ENCODE peak calls at places on chromosomes 7 and 10, in four cellular contexts. One of them, this sample, is unnamed.

GRCh38 chr10:95552680-95553342 is 8.4 kb downstream of the SORBS1 start:
- DNase-seq in heart right ventricle: no peak
- DNase-seq in tibial artery: no peak
- DNase-seq in BE2C: no peak
- DNase-seq in this sample: no peak

GRCh38 chr7:94206295-94206694 is 188.4 kb upstream of the COL1A2 start:
- DNase-seq in tibial artery: no peak
- DNase-seq in heart right ventricle: no peak
- DNase-seq in BE2C: no peak
- DNase-seq in this sample: no peak

GRCh38 chr7:41579961-41580935 is 122.6 kb downstream of the INHBA start:
- DNase-seq in heart right ventricle: no peak
- DNase-seq in tibial artery: no peak
- DNase-seq in BE2C: no peak
- DNase-seq in this sample: no peak

GRCh38 chr10:125062244-125063208 is 97.8 kb downstream of the CTBP2 start:
- DNase-seq in BE2C: no peak
- DNase-seq in tibial artery: no peak
- DNase-seq in heart right ventricle: peak; percentile 56
- DNase-seq in this sample: no peak

GRCh38 chr7:91778416-91778815 is 102.1 kb downstream of the MTERF1 start:
- DNase-seq in BE2C: no peak
- DNase-seq in heart right ventricle: no peak
- DNase-seq in tibial artery: no peak
- DNase-seq in this sample: no peak

GRCh38 chr10:34520084-34520483 is 295.0 kb downstream of the PARD3 start:
- DNase-seq in heart right ventricle: no peak
- DNase-seq in tibial artery: no peak
- DNase-seq in BE2C: no peak
- DNase-seq in this sample: no peak

GRCh38 chr7:15459018-15459621 is 102.7 kb downstream of the AGMO start:
- DNase-seq in BE2C: peak; percentile 17
- DNase-seq in heart right ventricle: peak; percentile 56
- DNase-seq in tibial artery: no peak
- DNase-seq in this sample: no peak

GRCh38 chr7:151120896-151121295 is 34.6 kb downstream of the AGAP3 start:
- DNase-seq in BE2C: no peak
- DNase-seq in heart right ventricle: no peak
- DNase-seq in tibial artery: no peak
- DNase-seq in this sample: no peak

GRCh38 chr10:123515661-123516060 is 150.5 kb upstream of the GPR26 start:
- DNase-seq in heart right ventricle: no peak
- DNase-seq in tibial artery: no peak
- DNase-seq in BE2C: no peak
- DNase-seq in this sample: no peak

GRCh38 chr7:128060018-128060417 is 28.8 kb upstream of the LRRC4 start:
- DNase-seq in tibial artery: no peak
- DNase-seq in heart right ventricle: no peak
- DNase-seq in BE2C: no peak
- DNase-seq in this sample: no peak

GRCh38 chr10:73894245-73894971 is 16.5 kb upstream of the PLAU start:
- DNase-seq in heart right ventricle: no peak
- DNase-seq in tibial artery: no peak
- DNase-seq in BE2C: no peak
- DNase-seq in this sample: no peak

GRCh38 chr7:27103489-27104226 is 1.2 kb upstream of the HOXA2 start:
- DNase-seq in heart right ventricle: no peak
- DNase-seq in BE2C: no peak
- DNase-seq in tibial artery: no peak
- DNase-seq in this sample: no peak

GRCh38 chr10:80462277-80462985 is 8.3 kb downstream of the TSPAN14 start:
- DNase-seq in tibial artery: peak; percentile 46
- DNase-seq in BE2C: no peak
- DNase-seq in heart right ventricle: peak; percentile 50
- DNase-seq in this sample: no peak

GRCh38 chr7:138226001-138226476 is 149.8 kb downstream of the AKR1D1 start:
- DNase-seq in heart right ventricle: peak; percentile 62
- DNase-seq in tibial artery: no peak
- DNase-seq in BE2C: peak; percentile 76
- DNase-seq in this sample: no peak

GRCh38 chr7:98215561-98216495 is 4.6 kb downstream of the BHLHA15 start:
- DNase-seq in heart right ventricle: no peak
- DNase-seq in tibial artery: no peak
- DNase-seq in BE2C: no peak
- DNase-seq in this sample: no peak

GRCh38 chr10:101012525-101013364 is 13.1 kb downstream of the LZTS2 start:
- DNase-seq in heart right ventricle: peak; percentile 93
- DNase-seq in BE2C: peak; percentile 90
- DNase-seq in tibial artery: peak; percentile 90
- DNase-seq in this sample: no peak

GRCh38 chr7:108570146-108570755 is 577 bp downstream of the DNAJB9 start:
- DNase-seq in tibial artery: peak; percentile 51
- DNase-seq in heart right ventricle: peak; percentile 35
- DNase-seq in BE2C: peak; percentile 43
- DNase-seq in this sample: no peak

GRCh38 chr10:91598211-91598981 is 34.5 kb downstream of the PPP1R3C start:
- DNase-seq in heart right ventricle: no peak
- DNase-seq in BE2C: no peak
- DNase-seq in tibial artery: no peak
- DNase-seq in this sample: no peak

GRCh38 chr7:11436317-11436716 is 395.7 kb downstream of the THSD7A start:
- DNase-seq in BE2C: no peak
- DNase-seq in heart right ventricle: no peak
- DNase-seq in tibial artery: no peak
- DNase-seq in this sample: no peak

GRCh38 chr7:119377-120163 is 72.8 kb upstream of the FAM20C start:
- DNase-seq in BE2C: no peak
- DNase-seq in tibial artery: peak; percentile 63
- DNase-seq in heart right ventricle: peak; percentile 62
- DNase-seq in this sample: no peak

GRCh38 chr7:76356823-76357222 is 2.0 kb downstream of the YWHAG start:
- DNase-seq in BE2C: peak; percentile 40
- DNase-seq in heart right ventricle: no peak
- DNase-seq in tibial artery: no peak
- DNase-seq in this sample: no peak

GRCh38 chr10:82191653-82192052 is 316.7 kb downstream of the NRG3 start:
- DNase-seq in tibial artery: no peak
- DNase-seq in BE2C: no peak
- DNase-seq in heart right ventricle: no peak
- DNase-seq in this sample: no peak

GRCh38 chr7:103867874-103868273 is 121.6 kb downstream of the RELN start:
- DNase-seq in BE2C: no peak
- DNase-seq in tibial artery: no peak
- DNase-seq in heart right ventricle: no peak
- DNase-seq in this sample: no peak

GRCh38 chr10:91034494-91035157 is 113.7 kb upstream of the ANKRD1 start:
- DNase-seq in tibial artery: peak; percentile 79
- DNase-seq in BE2C: no peak
- DNase-seq in heart right ventricle: peak; percentile 75
- DNase-seq in this sample: no peak

GRCh38 chr10:99870051-99870730 is 87.8 kb downstream of the ABCC2 start:
- DNase-seq in heart right ventricle: no peak
- DNase-seq in tibial artery: no peak
- DNase-seq in BE2C: no peak
- DNase-seq in this sample: no peak

GRCh38 chr10:51389415-51390342 is 309.7 kb downstream of the CSTF2T start:
- DNase-seq in heart right ventricle: peak; percentile 16
- DNase-seq in tibial artery: no peak
- DNase-seq in BE2C: peak; percentile 68
- DNase-seq in this sample: peak; percentile 33

GRCh38 chr10:3835770-3836169 is 50.8 kb upstream of the KLF6 start:
- DNase-seq in tibial artery: no peak
- DNase-seq in heart right ventricle: peak; percentile 38
- DNase-seq in BE2C: peak; percentile 53
- DNase-seq in this sample: no peak

GRCh38 chr7:88638583-88638982 is 120.9 kb upstream of the ZNF804B start:
- DNase-seq in BE2C: no peak
- DNase-seq in tibial artery: no peak
- DNase-seq in heart right ventricle: no peak
- DNase-seq in this sample: no peak

GRCh38 chr7:105664816-105665525 is 83.7 kb upstream of the EFCAB10 start:
- DNase-seq in heart right ventricle: no peak
- DNase-seq in BE2C: peak; percentile 71
- DNase-seq in tibial artery: no peak
- DNase-seq in this sample: no peak

GRCh38 chr7:90933984-90934383 is 330.2 kb upstream of the FZD1 start:
- DNase-seq in tibial artery: peak; percentile 60
- DNase-seq in heart right ventricle: no peak
- DNase-seq in BE2C: no peak
- DNase-seq in this sample: no peak

GRCh38 chr7:101853684-101854083 is 36.3 kb downstream of the CUX1 start:
- DNase-seq in BE2C: no peak
- DNase-seq in heart right ventricle: no peak
- DNase-seq in tibial artery: no peak
- DNase-seq in this sample: no peak

GRCh38 chr10:114470956-114471905 is 66.9 kb upstream of the AFAP1L2 start:
- DNase-seq in tibial artery: no peak
- DNase-seq in BE2C: peak; percentile 52
- DNase-seq in heart right ventricle: peak; percentile 60
- DNase-seq in this sample: no peak

GRCh38 chr7:101411477-101411954 is 48.8 kb downstream of the COL26A1 start:
- DNase-seq in heart right ventricle: no peak
- DNase-seq in tibial artery: no peak
- DNase-seq in BE2C: no peak
- DNase-seq in this sample: no peak

GRCh38 chr7:64872809-64873500 is 30.1 kb upstream of the ZNF273 start:
- DNase-seq in heart right ventricle: no peak
- DNase-seq in tibial artery: no peak
- DNase-seq in BE2C: no peak
- DNase-seq in this sample: no peak

GRCh38 chr7:11130012-11130411 is 156.3 kb downstream of the PHF14 start:
- DNase-seq in tibial artery: no peak
- DNase-seq in heart right ventricle: no peak
- DNase-seq in BE2C: no peak
- DNase-seq in this sample: no peak

GRCh38 chr10:12835709-12836108 is 165.8 kb downstream of the CCDC3 start:
- DNase-seq in BE2C: no peak
- DNase-seq in tibial artery: no peak
- DNase-seq in heart right ventricle: no peak
- DNase-seq in this sample: no peak

GRCh38 chr10:117548191-117548668 is 5.7 kb downstream of the EMX2 start:
- DNase-seq in tibial artery: no peak
- DNase-seq in heart right ventricle: no peak
- DNase-seq in BE2C: no peak
- DNase-seq in this sample: no peak

GRCh38 chr10:117550599-117551321 is 8.2 kb downstream of the EMX2 start:
- DNase-seq in tibial artery: no peak
- DNase-seq in BE2C: no peak
- DNase-seq in heart right ventricle: no peak
- DNase-seq in this sample: no peak

GRCh38 chr10:117550042-117550441 is 7.5 kb downstream of the EMX2 start:
- DNase-seq in BE2C: no peak
- DNase-seq in tibial artery: no peak
- DNase-seq in heart right ventricle: no peak
- DNase-seq in this sample: no peak

GRCh38 chr10:117547301-117548153 is 5.0 kb downstream of the EMX2 start:
- DNase-seq in BE2C: no peak
- DNase-seq in heart right ventricle: no peak
- DNase-seq in tibial artery: no peak
- DNase-seq in this sample: no peak

DNA sequence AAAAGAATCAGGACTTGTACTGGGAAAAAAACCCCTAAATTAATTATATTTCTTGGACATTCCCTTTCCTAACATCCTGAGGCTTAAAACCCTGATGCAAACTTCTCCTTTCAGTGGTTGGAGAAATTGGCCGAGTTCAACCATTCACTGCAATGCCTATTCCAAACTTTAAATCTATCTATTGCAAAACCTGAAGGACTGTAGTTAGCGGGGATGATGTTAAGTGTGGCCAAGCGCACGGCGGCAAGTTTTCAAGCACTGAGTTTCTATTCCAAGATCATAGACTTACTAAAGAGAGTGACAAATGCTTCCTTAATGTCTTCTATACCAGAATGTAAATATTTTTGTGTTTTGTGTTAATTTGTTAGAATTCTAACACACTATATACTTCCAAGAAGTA is 6.6 kb downstream of the EMX2 start:
- DNase-seq in tibial artery: no peak
- DNase-seq in BE2C: no peak
- DNase-seq in heart right ventricle: no peak
- DNase-seq in this sample: no peak
- H3K4me1 ChIP-seq in tibial artery: peaks cover 42% of the 10 kb centered on the region
- H3K4me1 ChIP-seq in BE2C: no peaks in the 10 kb centered on the region
- H3K4me1 ChIP-seq in heart right ventricle: peaks cover 9% of the 10 kb centered on the region
- H3K4me1 ChIP-seq in this sample: peaks cover 13% of the 10 kb centered on the region

GRCh38 chr7:25658375-25658774 is 430.1 kb upstream of the NPVF start:
- DNase-seq in tibial artery: no peak
- DNase-seq in heart right ventricle: no peak
- DNase-seq in BE2C: no peak
- DNase-seq in this sample: no peak
- H3K4me1 ChIP-seq in tibial artery: peaks cover 28% of the 10 kb centered on the region
- H3K4me1 ChIP-seq in heart right ventricle: no peaks in the 10 kb centered on the region
- H3K4me1 ChIP-seq in BE2C: peaks cover 43% of the 10 kb centered on the region
- H3K4me1 ChIP-seq in this sample: peaks cover 1% of the 10 kb centered on the region

GRCh38 chr10:84429926-84430520 is 101.6 kb downstream of the CCSER2 start:
- DNase-seq in tibial artery: peak; percentile 48
- DNase-seq in heart right ventricle: peak; percentile 46
- DNase-seq in BE2C: peak; percentile 76
- DNase-seq in this sample: peak; percentile 79
- H3K4me1 ChIP-seq in tibial artery: peaks cover 43% of the 10 kb centered on the region
- H3K4me1 ChIP-seq in heart right ventricle: no peaks in the 10 kb centered on the region
- H3K4me1 ChIP-seq in BE2C: no peaks in the 10 kb centered on the region
- H3K4me1 ChIP-seq in this sample: no peaks in the 10 kb centered on the region

DNA sequence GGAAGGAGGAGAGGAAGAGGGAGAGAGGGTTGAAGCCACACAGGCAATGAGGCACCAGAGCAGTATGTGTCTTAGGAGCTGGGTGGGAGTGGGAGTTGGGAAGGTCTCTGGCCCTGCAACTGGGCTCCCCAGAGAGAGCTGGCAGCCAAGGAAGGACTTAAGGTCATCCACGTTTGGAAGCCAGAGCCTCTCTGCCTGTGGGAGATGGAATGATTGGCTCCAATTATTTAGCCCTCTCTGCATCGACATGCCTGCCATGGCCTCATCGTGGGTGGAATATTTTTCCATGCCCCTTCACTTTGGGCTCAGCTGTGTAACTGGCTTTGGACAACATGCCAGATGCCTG is 478.5 kb downstream of the RPS24 start:
- DNase-seq in heart right ventricle: no peak
- DNase-seq in BE2C: no peak
- DNase-seq in tibial artery: no peak
- DNase-seq in this sample: no peak
- H3K4me1 ChIP-seq in heart right ventricle: no peaks in the 10 kb centered on the region
- H3K4me1 ChIP-seq in BE2C: no peaks in the 10 kb centered on the region
- H3K4me1 ChIP-seq in tibial artery: peaks cover 47% of the 10 kb centered on the region
- H3K4me1 ChIP-seq in this sample: peaks cover 1% of the 10 kb centered on the region

DNA sequence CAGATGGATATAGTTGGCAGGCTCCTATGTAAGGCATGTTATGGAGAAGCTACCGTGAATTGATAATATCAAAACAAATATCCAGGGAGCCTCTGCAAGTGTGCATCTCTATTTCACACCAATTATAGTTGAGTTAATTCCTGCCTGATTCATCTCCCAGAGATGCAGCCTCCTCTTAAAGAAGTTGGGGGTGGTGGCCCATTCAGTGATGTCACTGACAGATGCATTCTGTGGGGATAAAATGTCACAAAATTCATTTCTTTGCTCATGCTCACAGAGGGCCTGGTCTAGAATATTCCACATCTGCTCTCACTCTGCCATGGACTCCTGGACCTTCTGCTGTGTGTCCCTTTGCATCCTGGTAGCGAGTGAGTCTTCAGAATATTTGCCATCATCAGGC is 189.1 kb upstream of the PRSS1 start:
- DNase-seq in tibial artery: no peak
- DNase-seq in heart right ventricle: no peak
- DNase-seq in BE2C: no peak
- DNase-seq in this sample: no peak
- H3K4me1 ChIP-seq in tibial artery: no peaks in the 10 kb centered on the region
- H3K4me1 ChIP-seq in heart right ventricle: no peaks in the 10 kb centered on the region
- H3K4me1 ChIP-seq in BE2C: no peaks in the 10 kb centered on the region
- H3K4me1 ChIP-seq in this sample: peaks cover 2% of the 10 kb centered on the region

This sample was measured in iPS DF 6.9.